ENCODE peak calls at places on chromosomes 16 and 17, in six cellular contexts. U is SK-N-SH, Z is prostate gland, P is dorsolateral prefrontal cortex, F is suprapubic skin, I is lung. A is an unnamed sample.

GRCh38 chr17:37368577-37368976 is 7.2 kb upstream of the C17orf78 start:
- DNase-seq in U (no peak), Z (no peak), P (no peak), F (no peak), I (no peak), A (no peak)

GRCh38 chr16:87457051-87457611 is 35.7 kb downstream of the ZCCHC14 start:
- DNase-seq in U (peak), Z (no peak), P (no peak), F (no peak), I (no peak), A (peak)

GRCh38 chr16:4370570-4371480 is 823 bp upstream of the VASN start:
- DNase-seq in U (no peak), Z (no peak), P (no peak), F (peak), I (peak), A (no peak)

GRCh38 chr16:75379911-75380847 is 53.1 kb downstream of the CFDP1 start:
- DNase-seq in U (no peak), Z (no peak), P (no peak), F (no peak), I (peak), A (no peak)

GRCh38 chr16:995087-995486 is 13.5 kb downstream of the SOX8 start:
- DNase-seq in U (no peak), Z (no peak), P (no peak), F (no peak), I (no peak), A (no peak)

GRCh38 chr17:933168-934083 is 46.1 kb downstream of the NXN start:
- DNase-seq in U (no peak), Z (peak), P (no peak), F (no peak), I (peak), A (peak)

GRCh38 chr17:13671341-13671740 is 69.6 kb upstream of the HS3ST3A1 start:
- DNase-seq in U (no peak), Z (no peak), P (no peak), F (no peak), I (no peak), A (no peak)

GRCh38 chr17:15963670-15964110 is 18.8 kb downstream of the ADORA2B start:
- DNase-seq in U (no peak), Z (no peak), P (peak), F (no peak), I (no peak), A (no peak)

GRCh38 chr16:66081967-66082366 is 284.5 kb upstream of the CDH5 start:
- DNase-seq in U (no peak), Z (no peak), P (no peak), F (no peak), I (no peak), A (no peak)

GRCh38 chr17:29469251-29469650 is 79.1 kb downstream of the TAOK1 start:
- DNase-seq in U (no peak), Z (no peak), P (no peak), F (no peak), I (no peak), A (no peak)

GRCh38 chr16:383326-384020 is 1.7 kb upstream of the PGAP6 start:
- DNase-seq in U (no peak), Z (peak), P (no peak), F (peak), I (no peak), A (no peak)

GRCh38 chr17:52156576-52156975 is 1.9 kb downstream of the CA10 start:
- DNase-seq in U (no peak), Z (no peak), P (no peak), F (no peak), I (no peak), A (no peak)

GRCh38 chr16:30070490-30070889 is 4.9 kb downstream of the ALDOA start:
- DNase-seq in U (no peak), Z (no peak), P (no peak), F (no peak), I (no peak), A (no peak)
- H3K4me3 ChIP-seq in U (no peak), Z (no peak), P (peak), F (no peak), I (no peak), A (peak)

GRCh38 chr17:42744806-42745617 is at the start of gene EZH1:
- DNase-seq in U (peak), Z (peak), P (peak), F (peak), I (peak), A (no peak)

GRCh38 chr17:42748202-42748905 is 3.5 kb upstream of the EZH1 start:
- DNase-seq in U (no peak), Z (no peak), P (no peak), F (no peak), I (no peak), A (no peak)

GRCh38 chr17:42743595-42744282 is 1.1 kb downstream of the EZH1 start:
- DNase-seq in U (peak), Z (no peak), P (no peak), F (no peak), I (no peak), A (no peak)

GRCh38 chr17:42740699-42741098 is 4.1 kb downstream of the EZH1 start:
- DNase-seq in U (no peak), Z (no peak), P (no peak), F (no peak), I (no peak), A (no peak)

DNA sequence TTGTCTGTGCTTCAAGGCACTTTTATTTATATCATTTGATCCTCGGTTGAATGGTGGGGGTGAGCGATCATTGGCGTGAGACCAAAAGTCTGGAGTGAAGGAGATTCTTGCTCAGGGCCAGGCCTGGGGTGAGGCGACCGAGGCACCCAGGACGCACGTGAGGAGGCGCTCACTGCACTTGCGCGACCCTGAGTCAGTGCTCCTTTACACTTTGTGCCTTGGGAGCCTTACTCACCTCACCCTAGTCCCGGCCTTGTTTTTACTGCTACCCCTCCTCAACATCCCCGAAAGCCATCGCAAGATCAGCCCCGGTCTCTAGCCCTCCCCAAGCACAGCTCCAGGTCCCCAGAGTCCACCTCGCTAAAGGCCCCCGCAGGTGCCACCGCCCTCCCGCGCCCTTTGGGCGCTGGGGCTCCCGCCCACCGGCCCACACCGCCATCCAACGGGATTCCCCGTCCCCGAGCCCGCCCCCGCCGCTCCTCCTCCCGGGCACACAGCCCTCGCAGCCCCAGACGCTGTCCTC is 496 bp downstream of the EZH1 start:
- DNase-seq in U (no peak), Z (peak), P (peak), F (peak), I (peak), A (no peak)
- TF ChIP-seq CTCF in U (no peak), Z (no peak), P (peak), F (no peak), I (no peak), A (peak)

DNA sequence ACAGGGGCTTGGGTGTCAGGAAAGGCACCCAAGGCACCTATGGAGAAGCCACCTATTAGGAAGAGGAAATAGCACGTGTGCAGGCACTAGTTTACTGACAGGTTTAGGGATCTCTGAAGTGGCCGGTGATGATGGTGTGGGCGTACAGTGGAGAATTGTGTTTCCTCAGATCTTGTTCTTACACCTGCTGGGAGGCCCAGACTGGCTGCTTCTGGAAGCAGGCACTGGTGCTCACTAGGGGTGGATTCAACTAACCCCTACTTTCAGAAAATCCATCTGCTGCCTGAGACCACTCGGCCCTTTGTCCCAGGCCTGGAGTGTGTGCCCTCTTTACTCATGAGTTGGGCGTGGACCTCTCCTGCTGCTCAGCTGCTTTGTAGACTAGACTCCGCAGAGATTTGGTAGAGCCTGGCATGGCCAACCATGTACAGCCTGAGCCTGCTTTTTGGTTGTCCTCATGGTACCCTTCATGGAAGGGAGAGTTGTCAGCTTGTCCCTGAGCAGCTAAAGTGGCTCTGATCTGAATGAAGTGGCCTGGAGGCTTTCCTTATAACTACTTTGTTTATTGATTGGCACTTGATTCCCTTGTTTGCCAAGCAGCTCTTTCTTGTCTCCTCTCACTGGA is 1.4 kb downstream of the EDC4 start:
- DNase-seq in U (no peak), Z (no peak), P (no peak), F (no peak), I (no peak), A (no peak)
- H3K4me3 ChIP-seq in U (peak), Z (peak), P (peak), F (peak), I (peak), A (peak)

DNA sequence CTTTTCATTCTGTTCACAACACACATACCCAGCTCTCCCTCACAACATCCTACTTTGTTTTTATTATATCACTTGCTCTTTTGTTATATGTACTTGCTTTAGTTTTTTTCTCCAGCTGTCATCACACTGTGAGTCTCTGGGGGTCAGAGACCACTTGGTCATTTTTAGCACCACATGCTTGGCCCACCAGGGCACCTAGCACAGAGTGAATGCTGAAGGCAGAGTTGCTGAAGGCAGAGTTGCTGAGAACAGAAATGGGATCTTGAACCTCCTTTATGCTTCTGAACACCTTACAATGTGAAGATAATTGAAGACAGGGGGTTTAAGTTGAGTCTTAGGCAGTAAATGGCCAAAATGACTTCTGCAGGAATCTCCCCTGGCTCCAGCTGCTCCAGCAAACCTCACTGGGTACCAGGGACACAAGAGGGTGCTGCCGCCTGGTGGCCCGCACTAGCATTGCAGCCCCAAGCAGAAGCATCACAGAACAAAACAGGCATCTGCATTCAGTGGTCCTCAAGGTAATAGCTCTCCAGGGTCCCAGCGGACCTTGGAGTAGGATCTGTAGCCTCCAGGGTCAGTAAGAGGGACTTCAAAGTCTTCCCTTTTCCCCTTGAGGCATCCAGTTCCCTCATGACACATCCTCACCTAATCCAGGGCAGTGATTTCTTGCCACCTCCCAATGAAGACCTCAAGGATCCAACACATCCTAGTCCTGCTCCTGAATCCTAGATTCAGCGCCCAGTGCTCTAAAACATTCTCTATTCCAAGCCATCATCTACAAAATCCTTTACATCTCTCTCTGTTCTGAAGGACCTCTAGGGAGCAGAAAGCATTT is 1972.6 kb downstream of the TP53TG3F start:
- DNase-seq in U (peak), Z (no peak), P (no peak), F (no peak), I (no peak), A (no peak)
- TF ChIP-seq CTCF in U (peak), Z (no peak), P (peak), F (no peak), I (no peak), A (peak)

DNA sequence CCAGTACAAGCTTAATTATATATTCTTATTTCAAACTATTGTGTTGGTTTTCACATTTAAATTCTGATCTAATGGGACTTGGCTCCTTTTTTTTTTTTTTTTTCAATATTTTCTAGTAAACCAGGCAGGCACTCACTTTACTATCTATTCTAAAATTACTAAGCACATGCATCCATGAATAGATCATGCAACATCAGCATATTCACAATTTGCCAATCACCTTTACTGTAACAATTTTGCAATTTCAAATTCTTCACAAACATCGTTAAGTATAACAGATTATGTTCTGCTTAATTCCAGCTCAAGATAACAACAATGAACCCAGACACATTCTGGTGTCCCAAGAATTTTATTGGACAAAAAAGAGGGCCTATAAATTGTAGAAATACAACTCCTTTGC is 217.4 kb downstream of the CDH8 start:
- DNase-seq in U (no peak), Z (no peak), P (no peak), F (no peak), I (no peak), A (no peak)
- H3K4me3 ChIP-seq in U (no peak), Z (no peak), P (no peak), F (no peak), I (no peak), A (no peak)

GRCh38 chr16:3087243-3087791 is 11.8 kb downstream of the ZSCAN10 start:
- DNase-seq in U (no peak), Z (no peak), P (no peak), F (no peak), I (no peak), A (no peak)
- TF ChIP-seq CTCF in U (no peak), Z (no peak), P (no peak), F (no peak), I (no peak), A (peak)

GRCh38 chr17:41528959-41529353 is 848 bp upstream of the KRT19 start:
- DNase-seq in U (no peak), Z (no peak), P (no peak), F (no peak), I (no peak), A (no peak)
- H3K4me3 ChIP-seq in U (no peak), Z (no peak), P (no peak), F (peak), I (no peak), A (no peak)

GRCh38 chr17:74881073-74881472 is 8.3 kb upstream of the FDXR start:
- DNase-seq in U (no peak), Z (no peak), P (no peak), F (no peak), I (no peak), A (no peak)

GRCh38 chr17:74875970-74876593 is 3.3 kb upstream of the FDXR start:
- DNase-seq in U (no peak), Z (no peak), P (no peak), F (no peak), I (no peak), A (no peak)

GRCh38 chr17:74877592-74878543 is 5.1 kb upstream of the FDXR start:
- DNase-seq in U (no peak), Z (no peak), P (no peak), F (peak), I (no peak), A (no peak)

GRCh38 chr17:74879308-74879707 is 6.5 kb upstream of the FDXR start:
- DNase-seq in U (no peak), Z (no peak), P (no peak), F (no peak), I (no peak), A (no peak)

GRCh38 chr17:74878658-74879057 is 5.9 kb upstream of the FDXR start:
- DNase-seq in U (no peak), Z (no peak), P (no peak), F (no peak), I (no peak), A (no peak)
- TF ChIP-seq CTCF in U (no peak), Z (no peak), P (no peak), F (no peak), I (no peak), A (no peak)

DNA sequence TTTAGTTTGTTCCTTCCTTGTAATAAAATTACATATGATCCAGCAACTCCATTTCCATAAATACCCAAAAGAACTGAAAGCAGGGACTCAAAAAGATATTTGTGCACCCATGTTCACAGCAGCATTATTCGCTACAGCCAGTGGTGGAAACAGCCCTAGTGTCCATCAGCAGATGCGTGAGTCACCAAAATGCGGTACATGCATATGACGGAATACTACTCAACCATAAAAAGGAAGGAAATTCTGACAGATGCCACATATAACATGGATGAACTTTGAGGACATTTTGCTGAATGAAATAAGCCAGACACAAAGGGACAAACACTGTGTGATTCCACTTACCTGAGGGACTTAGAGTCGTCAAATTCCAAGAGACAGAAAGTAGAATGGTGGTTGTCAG is 9.1 kb upstream of the SLC47A2 start:
- DNase-seq in U (no peak), Z (no peak), P (no peak), F (no peak), I (no peak), A (no peak)
- H3K4me3 ChIP-seq in U (no peak), Z (no peak), P (no peak), F (no peak), I (no peak), A (no peak)

DNA sequence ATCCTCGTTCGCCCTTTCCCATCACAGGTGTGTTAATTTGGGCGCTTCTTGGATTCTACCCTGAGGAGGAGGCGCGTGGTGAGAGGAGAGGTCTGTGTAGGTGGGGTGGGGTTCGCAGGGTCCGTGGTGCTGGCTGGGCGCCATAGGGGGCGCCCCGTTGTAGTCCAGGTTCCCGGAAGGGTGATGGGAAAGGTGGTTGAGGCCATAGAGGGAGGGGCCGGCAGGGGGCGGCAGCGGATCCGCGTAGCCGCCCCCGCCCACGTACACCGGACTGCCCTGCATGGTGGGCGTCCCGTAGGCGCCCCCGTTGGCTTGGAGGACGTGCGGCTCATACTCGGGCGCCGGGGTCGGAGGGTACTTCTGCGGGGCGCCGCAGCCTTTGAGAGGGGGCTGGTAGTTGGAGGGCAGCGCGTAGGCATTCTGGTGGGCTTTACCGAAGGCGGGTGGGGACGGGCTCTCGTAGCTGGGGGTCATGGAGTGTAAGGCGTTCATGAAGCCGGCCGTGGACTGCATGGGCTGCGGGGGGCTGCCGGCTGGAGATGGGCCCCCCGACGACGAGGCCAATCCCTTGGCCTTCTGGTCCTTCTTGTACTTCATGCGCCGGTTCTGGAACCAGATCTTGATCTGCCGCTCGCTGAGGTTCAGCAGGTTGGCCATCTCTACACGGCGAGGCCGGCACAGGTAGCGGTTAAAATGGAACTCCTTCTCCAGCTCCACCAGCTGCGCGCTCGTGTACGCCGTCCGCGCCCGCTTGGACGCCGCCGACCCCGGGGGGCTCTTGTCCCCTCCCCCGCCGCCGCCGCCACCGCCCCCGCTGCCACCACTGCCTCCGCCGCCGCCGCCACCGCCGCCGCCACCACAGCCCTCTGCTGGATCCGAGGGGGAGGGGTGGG is 5.7 kb upstream of the HOXB2 start:
- DNase-seq in U (no peak), Z (no peak), P (no peak), F (no peak), I (no peak), A (no peak)
- TF ChIP-seq CTCF in U (peak), Z (no peak), P (no peak), F (no peak), I (no peak), A (peak)

A was measured in epithelial cell of proximal tubule.